ENCODE peak calls at places on chromosomes 3 and 15, in seven cellular contexts. One of them, this sample, is unnamed.

GRCh38 chr3:170021083-170021482 is 16.7 kb upstream of the GPR160 start:
- DNase-seq in HuH-7: no peak
- DNase-seq in iris pigment epithelial cell: no peak
- DNase-seq in NCI-H2081 treated with DMSO at 0.1 percent for 48 hours: no peak
- DNase-seq in NCI-H1417: no peak
- DNase-seq in CD4-positive, alpha-beta memory T cell: no peak
- DNase-seq in activated CD4-positive, alpha-beta T cell treated with anti-CD3 and anti-CD28 coated beads, Interleukin-2, amount 10 ng/mL, durations not matched to agents 7 days and 5 days: no peak
- DNase-seq in this sample: no peak

GRCh38 chr3:38027466-38028465 is 1.7 kb downstream of the PLCD1 start:
- DNase-seq in iris pigment epithelial cell: no peak
- DNase-seq in HuH-7: no peak
- DNase-seq in NCI-H1417: no peak
- DNase-seq in CD4-positive, alpha-beta memory T cell: no peak
- DNase-seq in NCI-H2081 treated with DMSO at 0.1 percent for 48 hours: no peak
- DNase-seq in activated CD4-positive, alpha-beta T cell treated with anti-CD3 and anti-CD28 coated beads, Interleukin-2, amount 10 ng/mL, durations not matched to agents 7 days and 5 days: no peak
- DNase-seq in this sample: no peak

GRCh38 chr15:26634319-26634718 is 138.5 kb downstream of the GABRB3 start:
- DNase-seq in NCI-H1417: peak; percentile 9
- DNase-seq in CD4-positive, alpha-beta memory T cell: no peak
- DNase-seq in activated CD4-positive, alpha-beta T cell treated with anti-CD3 and anti-CD28 coated beads, Interleukin-2, amount 10 ng/mL, durations not matched to agents 7 days and 5 days: no peak
- DNase-seq in iris pigment epithelial cell: no peak
- DNase-seq in NCI-H2081 treated with DMSO at 0.1 percent for 48 hours: no peak
- DNase-seq in HuH-7: no peak
- DNase-seq in this sample: no peak

GRCh38 chr3:38127611-38128302 is 9.2 kb downstream of the ACAA1 start:
- DNase-seq in CD4-positive, alpha-beta memory T cell: no peak
- DNase-seq in NCI-H1417: no peak
- DNase-seq in HuH-7: no peak
- DNase-seq in activated CD4-positive, alpha-beta T cell treated with anti-CD3 and anti-CD28 coated beads, Interleukin-2, amount 10 ng/mL, durations not matched to agents 7 days and 5 days: no peak
- DNase-seq in NCI-H2081 treated with DMSO at 0.1 percent for 48 hours: no peak
- DNase-seq in iris pigment epithelial cell: peak; percentile 20
- DNase-seq in this sample: no peak

GRCh38 chr15:82918607-82919230 is 33.8 kb downstream of the HOMER2 start:
- DNase-seq in NCI-H1417: no peak
- DNase-seq in CD4-positive, alpha-beta memory T cell: no peak
- DNase-seq in HuH-7: no peak
- DNase-seq in iris pigment epithelial cell: no peak
- DNase-seq in NCI-H2081 treated with DMSO at 0.1 percent for 48 hours: no peak
- DNase-seq in activated CD4-positive, alpha-beta T cell treated with anti-CD3 and anti-CD28 coated beads, Interleukin-2, amount 10 ng/mL, durations not matched to agents 7 days and 5 days: no peak
- DNase-seq in this sample: no peak

GRCh38 chr3:165507576-165507975 is 311.4 kb upstream of the SLITRK3 start:
- DNase-seq in HuH-7: no peak
- DNase-seq in iris pigment epithelial cell: no peak
- DNase-seq in CD4-positive, alpha-beta memory T cell: no peak
- DNase-seq in activated CD4-positive, alpha-beta T cell treated with anti-CD3 and anti-CD28 coated beads, Interleukin-2, amount 10 ng/mL, durations not matched to agents 7 days and 5 days: no peak
- DNase-seq in NCI-H2081 treated with DMSO at 0.1 percent for 48 hours: no peak
- DNase-seq in NCI-H1417: no peak
- DNase-seq in this sample: no peak

GRCh38 chr3:129025691-129026435 is 24.8 kb downstream of the EFCC1 start:
- DNase-seq in activated CD4-positive, alpha-beta T cell treated with anti-CD3 and anti-CD28 coated beads, Interleukin-2, amount 10 ng/mL, durations not matched to agents 7 days and 5 days: no peak
- DNase-seq in NCI-H1417: no peak
- DNase-seq in CD4-positive, alpha-beta memory T cell: no peak
- DNase-seq in NCI-H2081 treated with DMSO at 0.1 percent for 48 hours: no peak
- DNase-seq in iris pigment epithelial cell: no peak
- DNase-seq in HuH-7: no peak
- DNase-seq in this sample: no peak

GRCh38 chr15:63065262-63066234 is 23.0 kb downstream of the TPM1 start:
- DNase-seq in NCI-H1417: no peak
- DNase-seq in activated CD4-positive, alpha-beta T cell treated with anti-CD3 and anti-CD28 coated beads, Interleukin-2, amount 10 ng/mL, durations not matched to agents 7 days and 5 days: no peak
- DNase-seq in CD4-positive, alpha-beta memory T cell: no peak
- DNase-seq in iris pigment epithelial cell: no peak
- DNase-seq in HuH-7: no peak
- DNase-seq in NCI-H2081 treated with DMSO at 0.1 percent for 48 hours: no peak
- DNase-seq in this sample: no peak

GRCh38 chr3:127408684-127409420 is 121.0 kb upstream of the PRR20G start:
- DNase-seq in HuH-7: no peak
- DNase-seq in CD4-positive, alpha-beta memory T cell: no peak
- DNase-seq in activated CD4-positive, alpha-beta T cell treated with anti-CD3 and anti-CD28 coated beads, Interleukin-2, amount 10 ng/mL, durations not matched to agents 7 days and 5 days: no peak
- DNase-seq in NCI-H1417: peak; percentile 73
- DNase-seq in iris pigment epithelial cell: no peak
- DNase-seq in NCI-H2081 treated with DMSO at 0.1 percent for 48 hours: no peak
- DNase-seq in this sample: no peak

GRCh38 chr3:52237659-52238172 is 1.2 kb downstream of the TWF2 start:
- DNase-seq in NCI-H1417: no peak
- DNase-seq in NCI-H2081 treated with DMSO at 0.1 percent for 48 hours: no peak
- DNase-seq in CD4-positive, alpha-beta memory T cell: no peak
- DNase-seq in iris pigment epithelial cell: peak; percentile 91
- DNase-seq in HuH-7: no peak
- DNase-seq in activated CD4-positive, alpha-beta T cell treated with anti-CD3 and anti-CD28 coated beads, Interleukin-2, amount 10 ng/mL, durations not matched to agents 7 days and 5 days: no peak
- DNase-seq in this sample: peak; percentile 88

GRCh38 chr3:9915252-9916141 is 1.4 kb upstream of the IL17RC start:
- DNase-seq in HuH-7: peak; percentile 60
- DNase-seq in NCI-H1417: peak; percentile 74
- DNase-seq in NCI-H2081 treated with DMSO at 0.1 percent for 48 hours: no peak
- DNase-seq in CD4-positive, alpha-beta memory T cell: no peak
- DNase-seq in activated CD4-positive, alpha-beta T cell treated with anti-CD3 and anti-CD28 coated beads, Interleukin-2, amount 10 ng/mL, durations not matched to agents 7 days and 5 days: peak; percentile 16
- DNase-seq in iris pigment epithelial cell: peak; percentile 67
- DNase-seq in this sample: peak; percentile 73

GRCh38 chr3:53822331-53822741 is 23.9 kb downstream of the CHDH start:
- DNase-seq in HuH-7: no peak
- DNase-seq in NCI-H2081 treated with DMSO at 0.1 percent for 48 hours: no peak
- DNase-seq in iris pigment epithelial cell: no peak
- DNase-seq in NCI-H1417: no peak
- DNase-seq in activated CD4-positive, alpha-beta T cell treated with anti-CD3 and anti-CD28 coated beads, Interleukin-2, amount 10 ng/mL, durations not matched to agents 7 days and 5 days: no peak
- DNase-seq in CD4-positive, alpha-beta memory T cell: no peak
- DNase-seq in this sample: no peak

GRCh38 chr3:127216415-127217261 is 23.7 kb downstream of the PRR23E start:
- DNase-seq in CD4-positive, alpha-beta memory T cell: no peak
- DNase-seq in HuH-7: no peak
- DNase-seq in NCI-H2081 treated with DMSO at 0.1 percent for 48 hours: no peak
- DNase-seq in activated CD4-positive, alpha-beta T cell treated with anti-CD3 and anti-CD28 coated beads, Interleukin-2, amount 10 ng/mL, durations not matched to agents 7 days and 5 days: no peak
- DNase-seq in iris pigment epithelial cell: no peak
- DNase-seq in NCI-H1417: no peak
- DNase-seq in this sample: no peak

GRCh38 chr15:70781236-70781635 is 17.9 kb upstream of the UACA start:
- DNase-seq in iris pigment epithelial cell: no peak
- DNase-seq in NCI-H2081 treated with DMSO at 0.1 percent for 48 hours: no peak
- DNase-seq in NCI-H1417: no peak
- DNase-seq in CD4-positive, alpha-beta memory T cell: no peak
- DNase-seq in HuH-7: no peak
- DNase-seq in activated CD4-positive, alpha-beta T cell treated with anti-CD3 and anti-CD28 coated beads, Interleukin-2, amount 10 ng/mL, durations not matched to agents 7 days and 5 days: no peak
- DNase-seq in this sample: no peak

GRCh38 chr3:13141991-13142412 is 68.8 kb upstream of the IQSEC1 start:
- DNase-seq in NCI-H2081 treated with DMSO at 0.1 percent for 48 hours: no peak
- DNase-seq in NCI-H1417: no peak
- DNase-seq in HuH-7: peak; percentile 93
- DNase-seq in iris pigment epithelial cell: peak; percentile 35
- DNase-seq in CD4-positive, alpha-beta memory T cell: no peak
- DNase-seq in activated CD4-positive, alpha-beta T cell treated with anti-CD3 and anti-CD28 coated beads, Interleukin-2, amount 10 ng/mL, durations not matched to agents 7 days and 5 days: peak; percentile 58
- DNase-seq in this sample: peak; percentile 85

GRCh38 chr15:101100593-101101442 is 151.0 kb downstream of the CHSY1 start:
- DNase-seq in iris pigment epithelial cell: no peak
- DNase-seq in NCI-H1417: no peak
- DNase-seq in NCI-H2081 treated with DMSO at 0.1 percent for 48 hours: no peak
- DNase-seq in CD4-positive, alpha-beta memory T cell: no peak
- DNase-seq in activated CD4-positive, alpha-beta T cell treated with anti-CD3 and anti-CD28 coated beads, Interleukin-2, amount 10 ng/mL, durations not matched to agents 7 days and 5 days: no peak
- DNase-seq in HuH-7: no peak
- DNase-seq in this sample: no peak

GRCh38 chr15:85956515-85957275 is 123.0 kb upstream of the AGBL1 start:
- DNase-seq in HuH-7: no peak
- DNase-seq in CD4-positive, alpha-beta memory T cell: no peak
- DNase-seq in iris pigment epithelial cell: no peak
- DNase-seq in activated CD4-positive, alpha-beta T cell treated with anti-CD3 and anti-CD28 coated beads, Interleukin-2, amount 10 ng/mL, durations not matched to agents 7 days and 5 days: no peak
- DNase-seq in NCI-H2081 treated with DMSO at 0.1 percent for 48 hours: no peak
- DNase-seq in NCI-H1417: no peak
- DNase-seq in this sample: no peak

GRCh38 chr3:186826316-186826977 is 16.1 kb upstream of the ADIPOQ start:
- DNase-seq in NCI-H1417: no peak
- DNase-seq in CD4-positive, alpha-beta memory T cell: no peak
- DNase-seq in iris pigment epithelial cell: no peak
- DNase-seq in activated CD4-positive, alpha-beta T cell treated with anti-CD3 and anti-CD28 coated beads, Interleukin-2, amount 10 ng/mL, durations not matched to agents 7 days and 5 days: no peak
- DNase-seq in HuH-7: no peak
- DNase-seq in NCI-H2081 treated with DMSO at 0.1 percent for 48 hours: no peak
- DNase-seq in this sample: no peak

GRCh38 chr3:171809513-171810277 is 588 bp downstream of the PLD1 start:
- DNase-seq in HuH-7: peak; percentile 77
- DNase-seq in activated CD4-positive, alpha-beta T cell treated with anti-CD3 and anti-CD28 coated beads, Interleukin-2, amount 10 ng/mL, durations not matched to agents 7 days and 5 days: peak; percentile 53
- DNase-seq in CD4-positive, alpha-beta memory T cell: peak; percentile 33
- DNase-seq in iris pigment epithelial cell: peak; percentile 90
- DNase-seq in NCI-H2081 treated with DMSO at 0.1 percent for 48 hours: peak; percentile 38
- DNase-seq in NCI-H1417: peak; percentile 96
- DNase-seq in this sample: peak; percentile 87

GRCh38 chr3:41118461-41119385 is 80.6 kb upstream of the CTNNB1 start:
- DNase-seq in HuH-7: no peak
- DNase-seq in iris pigment epithelial cell: no peak
- DNase-seq in NCI-H2081 treated with DMSO at 0.1 percent for 48 hours: no peak
- DNase-seq in CD4-positive, alpha-beta memory T cell: no peak
- DNase-seq in activated CD4-positive, alpha-beta T cell treated with anti-CD3 and anti-CD28 coated beads, Interleukin-2, amount 10 ng/mL, durations not matched to agents 7 days and 5 days: no peak
- DNase-seq in NCI-H1417: no peak
- DNase-seq in this sample: no peak

GRCh38 chr3:134302674-134303073 is 52.0 kb upstream of the RYK start:
- DNase-seq in NCI-H1417: no peak
- DNase-seq in activated CD4-positive, alpha-beta T cell treated with anti-CD3 and anti-CD28 coated beads, Interleukin-2, amount 10 ng/mL, durations not matched to agents 7 days and 5 days: no peak
- DNase-seq in CD4-positive, alpha-beta memory T cell: no peak
- DNase-seq in iris pigment epithelial cell: no peak
- DNase-seq in HuH-7: no peak
- DNase-seq in NCI-H2081 treated with DMSO at 0.1 percent for 48 hours: no peak
- DNase-seq in this sample: no peak

GRCh38 chr15:63461230-63461629 is 43.2 kb upstream of the USP3 start:
- DNase-seq in HuH-7: no peak
- DNase-seq in NCI-H1417: no peak
- DNase-seq in NCI-H2081 treated with DMSO at 0.1 percent for 48 hours: no peak
- DNase-seq in iris pigment epithelial cell: no peak
- DNase-seq in activated CD4-positive, alpha-beta T cell treated with anti-CD3 and anti-CD28 coated beads, Interleukin-2, amount 10 ng/mL, durations not matched to agents 7 days and 5 days: no peak
- DNase-seq in CD4-positive, alpha-beta memory T cell: no peak
- DNase-seq in this sample: peak; percentile 51

GRCh38 chr3:27792869-27793268 is 70.7 kb upstream of the EOMES start:
- DNase-seq in activated CD4-positive, alpha-beta T cell treated with anti-CD3 and anti-CD28 coated beads, Interleukin-2, amount 10 ng/mL, durations not matched to agents 7 days and 5 days: no peak
- DNase-seq in NCI-H2081 treated with DMSO at 0.1 percent for 48 hours: no peak
- DNase-seq in CD4-positive, alpha-beta memory T cell: no peak
- DNase-seq in iris pigment epithelial cell: no peak
- DNase-seq in NCI-H1417: no peak
- DNase-seq in HuH-7: no peak
- DNase-seq in this sample: no peak

GRCh38 chr3:138786788-138787276 is 47.9 kb downstream of the PIK3CB start:
- DNase-seq in NCI-H2081 treated with DMSO at 0.1 percent for 48 hours: no peak
- DNase-seq in CD4-positive, alpha-beta memory T cell: no peak
- DNase-seq in activated CD4-positive, alpha-beta T cell treated with anti-CD3 and anti-CD28 coated beads, Interleukin-2, amount 10 ng/mL, durations not matched to agents 7 days and 5 days: no peak
- DNase-seq in HuH-7: peak; percentile 30
- DNase-seq in iris pigment epithelial cell: peak; percentile 91
- DNase-seq in NCI-H1417: no peak
- DNase-seq in this sample: peak; percentile 89

GRCh38 chr3:110806924-110807323 is 264.7 kb upstream of the NECTIN3 start:
- DNase-seq in NCI-H2081 treated with DMSO at 0.1 percent for 48 hours: no peak
- DNase-seq in CD4-positive, alpha-beta memory T cell: no peak
- DNase-seq in activated CD4-positive, alpha-beta T cell treated with anti-CD3 and anti-CD28 coated beads, Interleukin-2, amount 10 ng/mL, durations not matched to agents 7 days and 5 days: no peak
- DNase-seq in iris pigment epithelial cell: peak; percentile 45
- DNase-seq in NCI-H1417: no peak
- DNase-seq in HuH-7: no peak
- DNase-seq in this sample: no peak

GRCh38 chr3:100844063-100844936 is 135.0 kb downstream of the TFG start:
- DNase-seq in CD4-positive, alpha-beta memory T cell: no peak
- DNase-seq in NCI-H2081 treated with DMSO at 0.1 percent for 48 hours: no peak
- DNase-seq in activated CD4-positive, alpha-beta T cell treated with anti-CD3 and anti-CD28 coated beads, Interleukin-2, amount 10 ng/mL, durations not matched to agents 7 days and 5 days: no peak
- DNase-seq in HuH-7: no peak
- DNase-seq in NCI-H1417: no peak
- DNase-seq in iris pigment epithelial cell: no peak
- DNase-seq in this sample: no peak

GRCh38 chr3:126961191-126961790 is 21.6 kb upstream of the PLXNA1 start:
- DNase-seq in activated CD4-positive, alpha-beta T cell treated with anti-CD3 and anti-CD28 coated beads, Interleukin-2, amount 10 ng/mL, durations not matched to agents 7 days and 5 days: no peak
- DNase-seq in iris pigment epithelial cell: peak; percentile 57
- DNase-seq in NCI-H2081 treated with DMSO at 0.1 percent for 48 hours: no peak
- DNase-seq in NCI-H1417: no peak
- DNase-seq in CD4-positive, alpha-beta memory T cell: no peak
- DNase-seq in HuH-7: no peak
- DNase-seq in this sample: peak; percentile 79

GRCh38 chr15:26477044-26477443 is 295.8 kb downstream of the GABRB3 start:
- DNase-seq in NCI-H1417: no peak
- DNase-seq in NCI-H2081 treated with DMSO at 0.1 percent for 48 hours: no peak
- DNase-seq in CD4-positive, alpha-beta memory T cell: no peak
- DNase-seq in HuH-7: no peak
- DNase-seq in iris pigment epithelial cell: no peak
- DNase-seq in activated CD4-positive, alpha-beta T cell treated with anti-CD3 and anti-CD28 coated beads, Interleukin-2, amount 10 ng/mL, durations not matched to agents 7 days and 5 days: no peak
- DNase-seq in this sample: no peak

GRCh38 chr3:23175361-23176073 is 27.6 kb upstream of the UBE2E2 start:
- DNase-seq in CD4-positive, alpha-beta memory T cell: no peak
- DNase-seq in NCI-H2081 treated with DMSO at 0.1 percent for 48 hours: no peak
- DNase-seq in NCI-H1417: no peak
- DNase-seq in HuH-7: no peak
- DNase-seq in iris pigment epithelial cell: no peak
- DNase-seq in activated CD4-positive, alpha-beta T cell treated with anti-CD3 and anti-CD28 coated beads, Interleukin-2, amount 10 ng/mL, durations not matched to agents 7 days and 5 days: no peak
- DNase-seq in this sample: no peak

GRCh38 chr3:45024601-45025262 is 1.4 kb upstream of the CLEC3B start:
- DNase-seq in CD4-positive, alpha-beta memory T cell: no peak
- DNase-seq in NCI-H1417: no peak
- DNase-seq in HuH-7: no peak
- DNase-seq in iris pigment epithelial cell: no peak
- DNase-seq in activated CD4-positive, alpha-beta T cell treated with anti-CD3 and anti-CD28 coated beads, Interleukin-2, amount 10 ng/mL, durations not matched to agents 7 days and 5 days: no peak
- DNase-seq in NCI-H2081 treated with DMSO at 0.1 percent for 48 hours: no peak
- DNase-seq in this sample: no peak

GRCh38 chr15:93121089-93121488 is 32.1 kb upstream of the RGMA start:
- DNase-seq in CD4-positive, alpha-beta memory T cell: no peak
- DNase-seq in HuH-7: no peak
- DNase-seq in activated CD4-positive, alpha-beta T cell treated with anti-CD3 and anti-CD28 coated beads, Interleukin-2, amount 10 ng/mL, durations not matched to agents 7 days and 5 days: no peak
- DNase-seq in NCI-H1417: no peak
- DNase-seq in iris pigment epithelial cell: no peak
- DNase-seq in NCI-H2081 treated with DMSO at 0.1 percent for 48 hours: peak; percentile 7
- DNase-seq in this sample: no peak

GRCh38 chr3:44476181-44476599 is 1.3 kb downstream of the ZNF445 start:
- DNase-seq in NCI-H2081 treated with DMSO at 0.1 percent for 48 hours: no peak
- DNase-seq in CD4-positive, alpha-beta memory T cell: no peak
- DNase-seq in NCI-H1417: no peak
- DNase-seq in iris pigment epithelial cell: peak; percentile 75
- DNase-seq in HuH-7: no peak
- DNase-seq in activated CD4-positive, alpha-beta T cell treated with anti-CD3 and anti-CD28 coated beads, Interleukin-2, amount 10 ng/mL, durations not matched to agents 7 days and 5 days: peak; percentile 30
- DNase-seq in this sample: no peak

GRCh38 chr3:99407257-99407656 is 231.1 kb upstream of the COL8A1 start:
- DNase-seq in NCI-H2081 treated with DMSO at 0.1 percent for 48 hours: no peak
- DNase-seq in HuH-7: no peak
- DNase-seq in activated CD4-positive, alpha-beta T cell treated with anti-CD3 and anti-CD28 coated beads, Interleukin-2, amount 10 ng/mL, durations not matched to agents 7 days and 5 days: no peak
- DNase-seq in NCI-H1417: no peak
- DNase-seq in CD4-positive, alpha-beta memory T cell: no peak
- DNase-seq in iris pigment epithelial cell: peak; percentile 35
- DNase-seq in this sample: no peak

GRCh38 chr3:150699068-150699635 is 4.6 kb downstream of the ERICH6 start:
- DNase-seq in NCI-H2081 treated with DMSO at 0.1 percent for 48 hours: no peak
- DNase-seq in iris pigment epithelial cell: peak; percentile 71
- DNase-seq in HuH-7: no peak
- DNase-seq in activated CD4-positive, alpha-beta T cell treated with anti-CD3 and anti-CD28 coated beads, Interleukin-2, amount 10 ng/mL, durations not matched to agents 7 days and 5 days: no peak
- DNase-seq in CD4-positive, alpha-beta memory T cell: no peak
- DNase-seq in NCI-H1417: no peak
- DNase-seq in this sample: no peak

GRCh38 chr3:166446291-166446690 is 609.1 kb upstream of the BCHE start:
- DNase-seq in iris pigment epithelial cell: peak; percentile 37
- DNase-seq in activated CD4-positive, alpha-beta T cell treated with anti-CD3 and anti-CD28 coated beads, Interleukin-2, amount 10 ng/mL, durations not matched to agents 7 days and 5 days: no peak
- DNase-seq in NCI-H2081 treated with DMSO at 0.1 percent for 48 hours: no peak
- DNase-seq in HuH-7: no peak
- DNase-seq in CD4-positive, alpha-beta memory T cell: no peak
- DNase-seq in NCI-H1417: no peak
- DNase-seq in this sample: no peak

This sample was measured in cardiac muscle cell.